ENCODE peak calls at places on chromosome 20, in eight cellular contexts. One of them, this sample, is unnamed.
A peak's percentile ranks its signal among the peaks of the same experiment; 100 is the strongest.

GRCh38 chr20:46604551-46605133 is 46.6 kb downstream of the SLC13A3 start:
- DNase-seq in cardiac muscle cell: no peak
- DNase-seq in omental fat pad: no peak
- DNase-seq in NCI-H1092 treated with DMSO at 0.1 percent for 48 hours: no peak
- DNase-seq in CD4-positive, alpha-beta T cell: no peak
- DNase-seq in astrocyte: no peak
- DNase-seq in ureter: no peak
- DNase-seq in stimulated activated CD8-positive, alpha-beta memory T cell treated with anti-CD3 and anti-CD28 coated beads, Interleukin-7, amount 100 ng/mL, for 48 hours: no peak
- DNase-seq in this sample: no peak

GRCh38 chr20:62938105-62938888 is at the start of gene GID8:
- DNase-seq in ureter: no peak
- DNase-seq in astrocyte: peak; percentile 30
- DNase-seq in omental fat pad: no peak
- DNase-seq in NCI-H1092 treated with DMSO at 0.1 percent for 48 hours: peak; percentile 8
- DNase-seq in stimulated activated CD8-positive, alpha-beta memory T cell treated with anti-CD3 and anti-CD28 coated beads, Interleukin-7, amount 100 ng/mL, for 48 hours: no peak
- DNase-seq in CD4-positive, alpha-beta T cell: peak; percentile 44
- DNase-seq in cardiac muscle cell: peak; percentile 57
- DNase-seq in this sample: peak; percentile 19

GRCh38 chr20:38229376-38230252 is 30.9 kb downstream of the KIAA1755 start:
- DNase-seq in omental fat pad: no peak
- DNase-seq in ureter: no peak
- DNase-seq in astrocyte: no peak
- DNase-seq in cardiac muscle cell: peak; percentile 52
- DNase-seq in NCI-H1092 treated with DMSO at 0.1 percent for 48 hours: peak; percentile 3
- DNase-seq in stimulated activated CD8-positive, alpha-beta memory T cell treated with anti-CD3 and anti-CD28 coated beads, Interleukin-7, amount 100 ng/mL, for 48 hours: no peak
- DNase-seq in CD4-positive, alpha-beta T cell: no peak
- DNase-seq in this sample: no peak

GRCh38 chr20:9103955-9104354 is 35.1 kb downstream of the PLCB4 start:
- DNase-seq in stimulated activated CD8-positive, alpha-beta memory T cell treated with anti-CD3 and anti-CD28 coated beads, Interleukin-7, amount 100 ng/mL, for 48 hours: no peak
- DNase-seq in NCI-H1092 treated with DMSO at 0.1 percent for 48 hours: no peak
- DNase-seq in cardiac muscle cell: no peak
- DNase-seq in astrocyte: no peak
- DNase-seq in CD4-positive, alpha-beta T cell: no peak
- DNase-seq in ureter: no peak
- DNase-seq in omental fat pad: no peak
- DNase-seq in this sample: peak; percentile 60

GRCh38 chr20:19212524-19213502 is at the start of gene SLC24A3:
- DNase-seq in NCI-H1092 treated with DMSO at 0.1 percent for 48 hours: peak; percentile 81
- DNase-seq in cardiac muscle cell: peak; percentile 35
- DNase-seq in ureter: peak; percentile 86
- DNase-seq in CD4-positive, alpha-beta T cell: no peak
- DNase-seq in omental fat pad: no peak
- DNase-seq in stimulated activated CD8-positive, alpha-beta memory T cell treated with anti-CD3 and anti-CD28 coated beads, Interleukin-7, amount 100 ng/mL, for 48 hours: no peak
- DNase-seq in astrocyte: no peak
- DNase-seq in this sample: no peak

GRCh38 chr20:57173041-57173440 is 93.4 kb downstream of the BMP7 start:
- DNase-seq in cardiac muscle cell: no peak
- DNase-seq in NCI-H1092 treated with DMSO at 0.1 percent for 48 hours: no peak
- DNase-seq in ureter: no peak
- DNase-seq in omental fat pad: no peak
- DNase-seq in CD4-positive, alpha-beta T cell: no peak
- DNase-seq in astrocyte: no peak
- DNase-seq in stimulated activated CD8-positive, alpha-beta memory T cell treated with anti-CD3 and anti-CD28 coated beads, Interleukin-7, amount 100 ng/mL, for 48 hours: no peak
- DNase-seq in this sample: no peak

GRCh38 chr20:50273601-50274491 is 83.2 kb downstream of the CEBPB start:
- DNase-seq in stimulated activated CD8-positive, alpha-beta memory T cell treated with anti-CD3 and anti-CD28 coated beads, Interleukin-7, amount 100 ng/mL, for 48 hours: no peak
- DNase-seq in NCI-H1092 treated with DMSO at 0.1 percent for 48 hours: no peak
- DNase-seq in cardiac muscle cell: no peak
- DNase-seq in astrocyte: no peak
- DNase-seq in omental fat pad: no peak
- DNase-seq in ureter: no peak
- DNase-seq in CD4-positive, alpha-beta T cell: no peak
- DNase-seq in this sample: peak; percentile 21

GRCh38 chr20:42082611-42083010 is 464.4 kb upstream of the CHD6 start:
- DNase-seq in omental fat pad: no peak
- DNase-seq in CD4-positive, alpha-beta T cell: no peak
- DNase-seq in stimulated activated CD8-positive, alpha-beta memory T cell treated with anti-CD3 and anti-CD28 coated beads, Interleukin-7, amount 100 ng/mL, for 48 hours: no peak
- DNase-seq in astrocyte: no peak
- DNase-seq in ureter: peak; percentile 58
- DNase-seq in cardiac muscle cell: peak; percentile 18
- DNase-seq in NCI-H1092 treated with DMSO at 0.1 percent for 48 hours: no peak
- DNase-seq in this sample: no peak

GRCh38 chr20:14384820-14385740 is 47.7 kb upstream of the FLRT3 start:
- DNase-seq in cardiac muscle cell: no peak
- DNase-seq in ureter: no peak
- DNase-seq in NCI-H1092 treated with DMSO at 0.1 percent for 48 hours: no peak
- DNase-seq in CD4-positive, alpha-beta T cell: no peak
- DNase-seq in astrocyte: no peak
- DNase-seq in stimulated activated CD8-positive, alpha-beta memory T cell treated with anti-CD3 and anti-CD28 coated beads, Interleukin-7, amount 100 ng/mL, for 48 hours: no peak
- DNase-seq in omental fat pad: no peak
- DNase-seq in this sample: no peak

GRCh38 chr20:16863315-16863714 is 115.2 kb downstream of the OTOR start:
- DNase-seq in NCI-H1092 treated with DMSO at 0.1 percent for 48 hours: no peak
- DNase-seq in astrocyte: no peak
- DNase-seq in omental fat pad: no peak
- DNase-seq in CD4-positive, alpha-beta T cell: no peak
- DNase-seq in stimulated activated CD8-positive, alpha-beta memory T cell treated with anti-CD3 and anti-CD28 coated beads, Interleukin-7, amount 100 ng/mL, for 48 hours: no peak
- DNase-seq in ureter: no peak
- DNase-seq in cardiac muscle cell: no peak
- DNase-seq in this sample: no peak

GRCh38 chr20:13492001-13492480 is 146.7 kb downstream of the TASP1 start:
- DNase-seq in ureter: peak; percentile 46
- DNase-seq in cardiac muscle cell: peak; percentile 91
- DNase-seq in stimulated activated CD8-positive, alpha-beta memory T cell treated with anti-CD3 and anti-CD28 coated beads, Interleukin-7, amount 100 ng/mL, for 48 hours: no peak
- DNase-seq in NCI-H1092 treated with DMSO at 0.1 percent for 48 hours: no peak
- DNase-seq in CD4-positive, alpha-beta T cell: no peak
- DNase-seq in astrocyte: peak; percentile 80
- DNase-seq in omental fat pad: no peak
- DNase-seq in this sample: peak; percentile 38

GRCh38 chr20:48571945-48572589 is 255.7 kb downstream of the PREX1 start:
- DNase-seq in omental fat pad: no peak
- DNase-seq in CD4-positive, alpha-beta T cell: no peak
- DNase-seq in cardiac muscle cell: no peak
- DNase-seq in stimulated activated CD8-positive, alpha-beta memory T cell treated with anti-CD3 and anti-CD28 coated beads, Interleukin-7, amount 100 ng/mL, for 48 hours: no peak
- DNase-seq in astrocyte: no peak
- DNase-seq in NCI-H1092 treated with DMSO at 0.1 percent for 48 hours: no peak
- DNase-seq in ureter: no peak
- DNase-seq in this sample: no peak

GRCh38 chr20:47352332-47353223 is 3.9 kb downstream of the ZMYND8 start:
- DNase-seq in NCI-H1092 treated with DMSO at 0.1 percent for 48 hours: peak; percentile 65
- DNase-seq in stimulated activated CD8-positive, alpha-beta memory T cell treated with anti-CD3 and anti-CD28 coated beads, Interleukin-7, amount 100 ng/mL, for 48 hours: no peak
- DNase-seq in cardiac muscle cell: peak; percentile 73
- DNase-seq in ureter: no peak
- DNase-seq in astrocyte: peak; percentile 54
- DNase-seq in CD4-positive, alpha-beta T cell: no peak
- DNase-seq in omental fat pad: no peak
- DNase-seq in this sample: no peak

GRCh38 chr20:35578469-35578868 is 36.6 kb downstream of the ERGIC3 start:
- DNase-seq in omental fat pad: no peak
- DNase-seq in stimulated activated CD8-positive, alpha-beta memory T cell treated with anti-CD3 and anti-CD28 coated beads, Interleukin-7, amount 100 ng/mL, for 48 hours: no peak
- DNase-seq in NCI-H1092 treated with DMSO at 0.1 percent for 48 hours: no peak
- DNase-seq in ureter: no peak
- DNase-seq in cardiac muscle cell: no peak
- DNase-seq in CD4-positive, alpha-beta T cell: no peak
- DNase-seq in astrocyte: no peak
- DNase-seq in this sample: no peak

GRCh38 chr20:2558581-2559301 is 22.4 kb downstream of the TMC2 start:
- DNase-seq in NCI-H1092 treated with DMSO at 0.1 percent for 48 hours: no peak
- DNase-seq in astrocyte: no peak
- DNase-seq in stimulated activated CD8-positive, alpha-beta memory T cell treated with anti-CD3 and anti-CD28 coated beads, Interleukin-7, amount 100 ng/mL, for 48 hours: no peak
- DNase-seq in CD4-positive, alpha-beta T cell: no peak
- DNase-seq in omental fat pad: no peak
- DNase-seq in cardiac muscle cell: peak; percentile 29
- DNase-seq in ureter: no peak
- DNase-seq in this sample: no peak